ENCODE peak calls at places on chromosomes 2 and 18, in five cellular contexts. One of them, this sample, is unnamed.

GRCh38 chr18:11002796-11003195 is 146.6 kb downstream of the PIEZO2 start:
- DNase-seq in BJ: no peak
- DNase-seq in heart left ventricle: no peak
- DNase-seq in adrenal gland: no peak
- DNase-seq in Ammon's horn: no peak
- DNase-seq in this sample: no peak

GRCh38 chr2:169095631-169096105 is 26.3 kb downstream of the DHRS9 start:
- DNase-seq in BJ: peak
- DNase-seq in heart left ventricle: no peak
- DNase-seq in adrenal gland: no peak
- DNase-seq in Ammon's horn: no peak
- DNase-seq in this sample: no peak

GRCh38 chr2:105454801-105455485 is 56.1 kb upstream of the FHL2 start:
- DNase-seq in BJ: peak
- DNase-seq in heart left ventricle: no peak
- DNase-seq in adrenal gland: peak
- DNase-seq in Ammon's horn: no peak
- DNase-seq in this sample: no peak

GRCh38 chr2:29459445-29460179 is 344.4 kb downstream of the CLIP4 start:
- DNase-seq in BJ: peak
- DNase-seq in heart left ventricle: no peak
- DNase-seq in adrenal gland: no peak
- DNase-seq in Ammon's horn: no peak
- DNase-seq in this sample: no peak

GRCh38 chr2:61793389-61793836 is 60.4 kb downstream of the FAM161A start:
- DNase-seq in BJ: peak
- DNase-seq in heart left ventricle: peak
- DNase-seq in adrenal gland: peak
- DNase-seq in Ammon's horn: peak
- DNase-seq in this sample: peak

GRCh38 chr2:85237849-85238570 is 89.8 kb downstream of the TGOLN2 start:
- DNase-seq in BJ: no peak
- DNase-seq in heart left ventricle: no peak
- DNase-seq in adrenal gland: no peak
- DNase-seq in Ammon's horn: no peak
- DNase-seq in this sample: peak

GRCh38 chr2:234496442-234496834 is 443 bp downstream of the ARL4C start:
- DNase-seq in BJ: no peak
- DNase-seq in heart left ventricle: no peak
- DNase-seq in adrenal gland: no peak
- DNase-seq in Ammon's horn: no peak
- DNase-seq in this sample: no peak

GRCh38 chr2:17660219-17660618 is 93.4 kb downstream of the SMC6 start:
- DNase-seq in BJ: no peak
- DNase-seq in heart left ventricle: no peak
- DNase-seq in adrenal gland: no peak
- DNase-seq in Ammon's horn: no peak
- DNase-seq in this sample: no peak

GRCh38 chr18:519019-519879 is 18.7 kb upstream of the COLEC12 start:
- DNase-seq in BJ: no peak
- DNase-seq in heart left ventricle: peak
- DNase-seq in adrenal gland: peak
- DNase-seq in Ammon's horn: peak
- DNase-seq in this sample: peak

GRCh38 chr2:202432776-202433175 is 56.6 kb downstream of the BMPR2 start:
- DNase-seq in BJ: no peak
- DNase-seq in heart left ventricle: no peak
- DNase-seq in adrenal gland: no peak
- DNase-seq in Ammon's horn: no peak
- DNase-seq in this sample: no peak

GRCh38 chr18:9380571-9381390 is 46.2 kb downstream of the TWSG1 start:
- DNase-seq in BJ: peak
- DNase-seq in heart left ventricle: no peak
- DNase-seq in adrenal gland: no peak
- DNase-seq in Ammon's horn: peak
- DNase-seq in this sample: no peak

GRCh38 chr2:74696758-74697327 is 42.8 kb downstream of the SEMA4F start:
- DNase-seq in BJ: no peak
- DNase-seq in heart left ventricle: no peak
- DNase-seq in adrenal gland: no peak
- DNase-seq in Ammon's horn: no peak
- DNase-seq in this sample: no peak

GRCh38 chr18:35983818-35984217 is 11.3 kb downstream of the RMP24 start:
- DNase-seq in BJ: peak
- DNase-seq in heart left ventricle: no peak
- DNase-seq in adrenal gland: no peak
- DNase-seq in Ammon's horn: no peak
- DNase-seq in this sample: no peak

GRCh38 chr2:73987109-73987947 is 2.6 kb downstream of the TET3 start:
- DNase-seq in BJ: no peak
- DNase-seq in heart left ventricle: peak
- DNase-seq in adrenal gland: no peak
- DNase-seq in Ammon's horn: peak
- DNase-seq in this sample: peak

GRCh38 chr2:74744731-74745505 is 89.0 kb upstream of the HK2 start:
- DNase-seq in BJ: no peak
- DNase-seq in heart left ventricle: no peak
- DNase-seq in adrenal gland: no peak
- DNase-seq in Ammon's horn: no peak
- DNase-seq in this sample: no peak

GRCh38 chr2:195683174-195683573 is 26.1 kb downstream of the SLC39A10 start:
- DNase-seq in BJ: no peak
- DNase-seq in heart left ventricle: no peak
- DNase-seq in adrenal gland: no peak
- DNase-seq in Ammon's horn: no peak
- DNase-seq in this sample: no peak

GRCh38 chr2:57906152-57906732 is 140.4 kb upstream of the VRK2 start:
- DNase-seq in BJ: no peak
- DNase-seq in heart left ventricle: no peak
- DNase-seq in adrenal gland: no peak
- DNase-seq in Ammon's horn: peak
- DNase-seq in this sample: no peak

GRCh38 chr18:49149011-49149410 is 198.2 kb upstream of the SMAD7 start:
- DNase-seq in BJ: no peak
- DNase-seq in heart left ventricle: no peak
- DNase-seq in adrenal gland: no peak
- DNase-seq in Ammon's horn: no peak
- DNase-seq in this sample: no peak

GRCh38 chr2:118844261-118845004 is 3.0 kb downstream of the EN1 start:
- DNase-seq in BJ: no peak
- DNase-seq in heart left ventricle: no peak
- DNase-seq in adrenal gland: no peak
- DNase-seq in Ammon's horn: no peak
- DNase-seq in this sample: no peak

GRCh38 chr2:45343618-45344017 is 267.4 kb downstream of the SRBD1 start:
- DNase-seq in BJ: no peak
- DNase-seq in heart left ventricle: no peak
- DNase-seq in adrenal gland: no peak
- DNase-seq in Ammon's horn: no peak
- DNase-seq in this sample: no peak

GRCh38 chr2:26011990-26012856 is 21.7 kb upstream of the RAB10 start:
- DNase-seq in BJ: no peak
- DNase-seq in heart left ventricle: peak
- DNase-seq in adrenal gland: peak
- DNase-seq in Ammon's horn: no peak
- DNase-seq in this sample: no peak

GRCh38 chr2:99081886-99082285 is 59.6 kb upstream of the C2orf15 start:
- DNase-seq in BJ: no peak
- DNase-seq in heart left ventricle: no peak
- DNase-seq in adrenal gland: no peak
- DNase-seq in Ammon's horn: no peak
- DNase-seq in this sample: no peak

GRCh38 chr2:68837861-68838341 is 33.3 kb downstream of the BMP10 start:
- DNase-seq in BJ: no peak
- DNase-seq in heart left ventricle: no peak
- DNase-seq in adrenal gland: no peak
- DNase-seq in Ammon's horn: no peak
- DNase-seq in this sample: no peak

GRCh38 chr2:64259301-64259700 is 115.1 kb upstream of the PELI1 start:
- DNase-seq in BJ: no peak
- DNase-seq in heart left ventricle: peak
- DNase-seq in adrenal gland: peak
- DNase-seq in Ammon's horn: no peak
- DNase-seq in this sample: no peak

GRCh38 chr18:62716679-62717058 is 1.3 kb downstream of the PHLPP1 start:
- DNase-seq in BJ: no peak
- DNase-seq in heart left ventricle: peak
- DNase-seq in adrenal gland: peak
- DNase-seq in Ammon's horn: peak
- DNase-seq in this sample: peak

GRCh38 chr2:128746356-128746755 is 427.7 kb upstream of the HS6ST1 start:
- DNase-seq in BJ: peak
- DNase-seq in heart left ventricle: peak
- DNase-seq in adrenal gland: peak
- DNase-seq in Ammon's horn: no peak
- DNase-seq in this sample: peak

GRCh38 chr2:216517447-216517846 is 18.8 kb downstream of the RPL37A start:
- DNase-seq in BJ: no peak
- DNase-seq in heart left ventricle: no peak
- DNase-seq in adrenal gland: no peak
- DNase-seq in Ammon's horn: no peak
- DNase-seq in this sample: no peak

GRCh38 chr2:50751255-50752069 is 280.5 kb downstream of the NRXN1 start:
- DNase-seq in BJ: no peak
- DNase-seq in heart left ventricle: no peak
- DNase-seq in adrenal gland: no peak
- DNase-seq in Ammon's horn: no peak
- DNase-seq in this sample: no peak

GRCh38 chr2:128362186-128362888 is 43.7 kb upstream of the HS6ST1 start:
- DNase-seq in BJ: no peak
- DNase-seq in heart left ventricle: no peak
- DNase-seq in adrenal gland: no peak
- DNase-seq in Ammon's horn: no peak
- DNase-seq in this sample: peak

GRCh38 chr18:63736856-63737255 is 34.1 kb downstream of the SERPINB11 start:
- DNase-seq in BJ: peak
- DNase-seq in heart left ventricle: no peak
- DNase-seq in adrenal gland: no peak
- DNase-seq in Ammon's horn: no peak
- DNase-seq in this sample: no peak

GRCh38 chr18:79521806-79522205 is 126.1 kb downstream of the NFATC1 start:
- DNase-seq in BJ: no peak
- DNase-seq in heart left ventricle: no peak
- DNase-seq in adrenal gland: no peak
- DNase-seq in Ammon's horn: no peak
- DNase-seq in this sample: no peak

GRCh38 chr2:134508396-134508795 is 210.4 kb downstream of the TMEM163 start:
- DNase-seq in BJ: no peak
- DNase-seq in heart left ventricle: no peak
- DNase-seq in adrenal gland: no peak
- DNase-seq in Ammon's horn: peak
- DNase-seq in this sample: no peak

GRCh38 chr18:45617284-45617683 is 2.0 kb downstream of the SLC14A2 start:
- DNase-seq in BJ: peak
- DNase-seq in heart left ventricle: peak
- DNase-seq in adrenal gland: peak
- DNase-seq in Ammon's horn: no peak
- DNase-seq in this sample: no peak

GRCh38 chr18:31835528-31836138 is 75.0 kb upstream of the SLC25A52 start:
- DNase-seq in BJ: no peak
- DNase-seq in heart left ventricle: no peak
- DNase-seq in adrenal gland: no peak
- DNase-seq in Ammon's horn: no peak
- DNase-seq in this sample: no peak

GRCh38 chr2:24012521-24013245 is 2.8 kb downstream of the MFSD2B start:
- DNase-seq in BJ: no peak
- DNase-seq in heart left ventricle: no peak
- DNase-seq in adrenal gland: no peak
- DNase-seq in Ammon's horn: no peak
- DNase-seq in this sample: no peak